ENCODE peak calls at places on chromosome 22, in nine cellular contexts. J, T, S, I, A, O, N, E and Z are unnamed samples.

GRCh38 chr22:44943701-44944324 is 66.0 kb downstream of the PHF21B start:
- DNase-seq in I (no peak), J (no peak), S (no peak), A (no peak), E (no peak), T (no peak), N (no peak), O (no peak), Z (no peak)

GRCh38 chr22:45684169-45684568 is 12.5 kb downstream of the ATXN10 start:
- DNase-seq in J (no peak), T (no peak), N (no peak), S (no peak), E (no peak), A (no peak), O (peak), I (no peak), Z (no peak)

GRCh38 chr22:46355369-46355995 is 20.0 kb downstream of the TRMU start:
- DNase-seq in N (peak), S (peak), J (no peak), E (no peak), O (peak), T (no peak), I (no peak), A (peak), Z (peak)

GRCh38 chr22:39908737-39909136 is 7.9 kb downstream of the GRAP2 start:
- DNase-seq in E (no peak), A (no peak), N (no peak), S (no peak), I (no peak), T (no peak), J (no peak), O (peak), Z (no peak)

GRCh38 chr22:29216873-29217666 is 11.4 kb downstream of the EMID1 start:
- DNase-seq in J (peak), O (peak), T (no peak), N (no peak), A (no peak), E (no peak), S (no peak), I (no peak), Z (no peak)

GRCh38 chr22:33579448-33580093 is 340.7 kb downstream of the LARGE1 start:
- DNase-seq in E (no peak), J (no peak), O (peak), N (peak), T (no peak), S (peak), I (no peak), A (peak), Z (peak)

GRCh38 chr22:49234459-49234858 is 593.2 kb downstream of the BRD1 start:
- DNase-seq in T (no peak), A (no peak), N (no peak), I (no peak), S (no peak), E (no peak), O (no peak), J (no peak), Z (no peak)

GRCh38 chr22:30187094-30187493 is 59.5 kb downstream of the LIF start:
- DNase-seq in E (no peak), A (no peak), J (no peak), N (no peak), S (no peak), O (no peak), T (no peak), I (no peak), Z (no peak)

GRCh38 chr22:18035740-18036139 is 11.4 kb upstream of the MICAL3 start:
- DNase-seq in I (no peak), N (no peak), S (peak), J (peak), E (no peak), A (no peak), T (no peak), O (no peak), Z (no peak)

GRCh38 chr22:40436460-40437431 is 66.4 kb downstream of the SGSM3 start:
- DNase-seq in E (no peak), O (peak), S (no peak), T (peak), I (no peak), A (no peak), N (peak), J (no peak), Z (peak)

GRCh38 chr22:32531228-32531627 is 56.6 kb downstream of the FBXO7 start:
- DNase-seq in J (no peak), A (no peak), E (no peak), N (no peak), T (no peak), I (no peak), S (no peak), O (peak), Z (no peak)

GRCh38 chr22:39530692-39531331 is 1.7 kb downstream of the RPS19BP1 start:
- DNase-seq in E (no peak), J (no peak), T (no peak), O (peak), S (no peak), A (no peak), N (peak), I (no peak), Z (peak)

GRCh38 chr22:50293441-50294318 is 13.8 kb downstream of the PLXNB2 start:
- DNase-seq in S (peak), T (no peak), J (no peak), I (no peak), O (peak), E (no peak), A (peak), N (peak), Z (no peak)

GRCh38 chr22:20080445-20080775 is 369 bp downstream of the DGCR8 start:
- DNase-seq in T (no peak), A (peak), N (peak), E (no peak), S (peak), I (no peak), O (peak), J (no peak), Z (peak)

GRCh38 chr22:42805998-42806481 is 51.0 kb downstream of the ARFGAP3 start:
- DNase-seq in O (no peak), N (no peak), E (no peak), A (no peak), J (no peak), I (no peak), S (no peak), T (no peak), Z (no peak)

GRCh38 chr22:46684706-46685105 is 53.3 kb downstream of the CERK start:
- DNase-seq in J (no peak), S (peak), O (no peak), E (no peak), A (no peak), N (no peak), I (no peak), T (no peak), Z (no peak)

GRCh38 chr22:35367331-35367886 is 13.5 kb upstream of the HMOX1 start:
- DNase-seq in S (no peak), I (no peak), T (no peak), E (no peak), A (no peak), O (no peak), N (no peak), J (no peak), Z (peak)

GRCh38 chr22:36430863-36431262 is 43.1 kb upstream of the MYH9 start:
- DNase-seq in J (no peak), S (no peak), N (no peak), E (no peak), T (no peak), I (no peak), O (peak), A (no peak), Z (peak)

GRCh38 chr22:50150161-50151129 is 20.1 kb upstream of the PANX2 start:
- DNase-seq in N (peak), T (no peak), S (no peak), A (no peak), I (no peak), J (no peak), E (no peak), O (no peak), Z (peak)

GRCh38 chr22:19641254-19641982 is 72.9 kb upstream of the SEPTIN5 start:
- DNase-seq in O (peak), S (no peak), I (no peak), J (peak), N (no peak), T (no peak), A (no peak), E (no peak), Z (peak)

GRCh38 chr22:26975381-26975780 is 318.0 kb downstream of the MIAT start:
- DNase-seq in J (no peak), A (no peak), I (no peak), N (peak), T (no peak), S (no peak), E (no peak), O (no peak), Z (no peak)